ENCODE peak calls at places on chromosomes 6 and 20, in six cellular contexts. K is activated T-cell treated with anti-CD3 and anti-CD28 coated beads, Interleukin-2, amount 50 U/mL, for 24 hours; F is ureter; Z is SK-MEL-5; O is activated CD8-positive, alpha-beta memory T cell treated with anti-CD3 and anti-CD28 coated beads for 24 hours; M is MV-4-11. N is an unnamed sample.

GRCh38 chr6:118812972-118813371 is 81.0 kb upstream of the ASF1A start:
- DNase-seq in K (no peak), F (no peak), Z (no peak), O (no peak), M (no peak), N (no peak)

GRCh38 chr20:32792316-32792715 is 27.4 kb upstream of the MAPRE1 start:
- DNase-seq in K (peak), F (no peak), Z (peak), O (peak), M (peak), N (no peak)

GRCh38 chr6:24504274-24504641 is 9.5 kb downstream of the ALDH5A1 start:
- DNase-seq in K (no peak), F (no peak), Z (no peak), O (no peak), M (no peak), N (no peak)

GRCh38 chr6:22001336-22002027 is 295.4 kb downstream of the PRL start:
- DNase-seq in K (no peak), F (no peak), Z (no peak), O (no peak), M (no peak), N (no peak)

GRCh38 chr6:11023032-11023431 is 21.1 kb downstream of the ELOVL2 start:
- DNase-seq in K (no peak), F (no peak), Z (peak), O (no peak), M (no peak), N (no peak)

GRCh38 chr6:42025066-42025789 is 25.1 kb upstream of the TAF8 start:
- DNase-seq in K (no peak), F (no peak), Z (no peak), O (no peak), M (peak), N (no peak)

GRCh38 chr6:131206463-131207251 is 71.4 kb downstream of the AKAP7 start:
- DNase-seq in K (no peak), F (no peak), Z (no peak), O (no peak), M (no peak), N (no peak)

GRCh38 chr20:41508335-41508734 is 109.8 kb downstream of the CHD6 start:
- DNase-seq in K (no peak), F (no peak), Z (no peak), O (no peak), M (peak), N (no peak)

GRCh38 chr6:147135211-147135672 is 69.0 kb upstream of the STXBP5 start:
- DNase-seq in K (no peak), F (no peak), Z (peak), O (no peak), M (peak), N (peak)

GRCh38 chr20:58636983-58637421 is 14.1 kb upstream of the STX16 start:
- DNase-seq in K (no peak), F (no peak), Z (no peak), O (no peak), M (no peak), N (no peak)

GRCh38 chr20:870758-871157 is 37.2 kb downstream of the FAM110A start:
- DNase-seq in K (no peak), F (no peak), Z (no peak), O (no peak), M (no peak), N (no peak)

GRCh38 chr20:6426287-6426891 is 303.6 kb upstream of the FERMT1 start:
- DNase-seq in K (no peak), F (no peak), Z (no peak), O (no peak), M (peak), N (no peak)